ENCODE peak calls at places on chromosomes 2 and 18, in nine cellular contexts. One of them, this sample, is unnamed.

GRCh38 chr2:223601932-223602676 is at the start of gene SCG2:
- DNase-seq in fibroblast of mammary gland: peak
- DNase-seq in RWPE1: peak
- DNase-seq in epithelial cell of esophagus: peak
- DNase-seq in astrocyte of the spinal cord: peak
- DNase-seq in nephron progenitor cell: peak
- DNase-seq in K562: peak
- DNase-seq in AG09309: peak
- DNase-seq in mesothelial cell of epicardium: peak
- DNase-seq in this sample: peak

GRCh38 chr18:43919565-43919964 is 642.3 kb upstream of the SYT4 start:
- DNase-seq in fibroblast of mammary gland: no peak
- DNase-seq in RWPE1: no peak
- DNase-seq in epithelial cell of esophagus: no peak
- DNase-seq in astrocyte of the spinal cord: no peak
- DNase-seq in nephron progenitor cell: no peak
- DNase-seq in K562: no peak
- DNase-seq in AG09309: no peak
- DNase-seq in mesothelial cell of epicardium: no peak
- DNase-seq in this sample: no peak

GRCh38 chr2:173605994-173606393 is 251.3 kb downstream of the CDCA7 start:
- DNase-seq in fibroblast of mammary gland: no peak
- DNase-seq in RWPE1: no peak
- DNase-seq in epithelial cell of esophagus: no peak
- DNase-seq in astrocyte of the spinal cord: no peak
- DNase-seq in nephron progenitor cell: no peak
- DNase-seq in K562: no peak
- DNase-seq in AG09309: no peak
- DNase-seq in mesothelial cell of epicardium: no peak
- DNase-seq in this sample: no peak

GRCh38 chr2:2879776-2880175 is 497.8 kb downstream of the EIPR1 start:
- DNase-seq in fibroblast of mammary gland: no peak
- DNase-seq in RWPE1: no peak
- DNase-seq in epithelial cell of esophagus: no peak
- DNase-seq in astrocyte of the spinal cord: no peak
- DNase-seq in nephron progenitor cell: no peak
- DNase-seq in K562: no peak
- DNase-seq in AG09309: no peak
- DNase-seq in mesothelial cell of epicardium: no peak
- DNase-seq in this sample: no peak

GRCh38 chr2:201267278-201268030 is 7.1 kb downstream of the CASP8 start:
- DNase-seq in fibroblast of mammary gland: no peak
- DNase-seq in RWPE1: no peak
- DNase-seq in epithelial cell of esophagus: no peak
- DNase-seq in astrocyte of the spinal cord: no peak
- DNase-seq in nephron progenitor cell: no peak
- DNase-seq in K562: no peak
- DNase-seq in AG09309: no peak
- DNase-seq in mesothelial cell of epicardium: no peak
- DNase-seq in this sample: no peak

GRCh38 chr18:7946724-7947377 is 379.7 kb downstream of the PTPRM start:
- DNase-seq in fibroblast of mammary gland: peak
- DNase-seq in RWPE1: peak
- DNase-seq in epithelial cell of esophagus: peak
- DNase-seq in astrocyte of the spinal cord: peak
- DNase-seq in nephron progenitor cell: peak
- DNase-seq in K562: no peak
- DNase-seq in AG09309: peak
- DNase-seq in mesothelial cell of epicardium: no peak
- DNase-seq in this sample: peak

GRCh38 chr18:67513285-67513684 is 3.2 kb downstream of the DSEL start:
- DNase-seq in fibroblast of mammary gland: no peak
- DNase-seq in RWPE1: no peak
- DNase-seq in epithelial cell of esophagus: peak
- DNase-seq in astrocyte of the spinal cord: no peak
- DNase-seq in nephron progenitor cell: no peak
- DNase-seq in K562: no peak
- DNase-seq in AG09309: no peak
- DNase-seq in mesothelial cell of epicardium: no peak
- DNase-seq in this sample: no peak

GRCh38 chr2:112198780-112199179 is 56.1 kb downstream of the ZC3H8 start:
- DNase-seq in fibroblast of mammary gland: peak
- DNase-seq in RWPE1: no peak
- DNase-seq in epithelial cell of esophagus: peak
- DNase-seq in astrocyte of the spinal cord: no peak
- DNase-seq in nephron progenitor cell: no peak
- DNase-seq in K562: no peak
- DNase-seq in AG09309: peak
- DNase-seq in mesothelial cell of epicardium: no peak
- DNase-seq in this sample: no peak

GRCh38 chr2:17672583-17673317 is 80.9 kb downstream of the SMC6 start:
- DNase-seq in fibroblast of mammary gland: peak
- DNase-seq in RWPE1: peak
- DNase-seq in epithelial cell of esophagus: peak
- DNase-seq in astrocyte of the spinal cord: peak
- DNase-seq in nephron progenitor cell: no peak
- DNase-seq in K562: no peak
- DNase-seq in AG09309: peak
- DNase-seq in mesothelial cell of epicardium: no peak
- DNase-seq in this sample: no peak
- TF ChIP-seq CTCF in fibroblast of mammary gland: peak
- TF ChIP-seq CTCF in RWPE1: no peak
- TF ChIP-seq CTCF in epithelial cell of esophagus: no peak
- TF ChIP-seq CTCF in astrocyte of the spinal cord: no peak
- TF ChIP-seq CTCF in nephron progenitor cell: no peak
- TF ChIP-seq CTCF in K562: no peak
- TF ChIP-seq CTCF in AG09309: no peak
- TF ChIP-seq CTCF in mesothelial cell of epicardium: no peak
- TF ChIP-seq CTCF in this sample: peak

DNA sequence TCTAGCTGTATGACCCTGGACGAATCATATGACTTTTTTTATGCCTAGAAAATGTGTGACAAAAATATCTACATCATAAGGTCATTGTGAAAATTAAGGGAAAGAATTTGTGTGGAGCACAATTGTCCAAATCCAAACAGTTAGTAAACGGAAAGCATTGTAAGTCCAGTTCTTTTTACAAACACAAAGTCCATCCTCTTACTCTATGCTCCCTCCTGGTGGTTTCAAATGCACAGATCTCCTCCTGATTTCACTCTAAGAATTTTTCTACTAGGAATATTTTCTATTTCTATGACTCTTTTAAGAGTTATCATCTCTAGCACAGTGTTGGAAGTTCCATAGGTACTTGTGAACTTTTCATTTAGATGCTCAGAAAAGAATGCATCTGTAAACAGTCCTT is 125.2 kb upstream of the ARL5A start:
- DNase-seq in fibroblast of mammary gland: no peak
- DNase-seq in RWPE1: no peak
- DNase-seq in epithelial cell of esophagus: no peak
- DNase-seq in astrocyte of the spinal cord: no peak
- DNase-seq in nephron progenitor cell: no peak
- DNase-seq in K562: no peak
- DNase-seq in AG09309: no peak
- DNase-seq in mesothelial cell of epicardium: no peak
- DNase-seq in this sample: no peak
- TF ChIP-seq CTCF in fibroblast of mammary gland: no peak
- TF ChIP-seq CTCF in RWPE1: no peak
- TF ChIP-seq CTCF in epithelial cell of esophagus: peak
- TF ChIP-seq CTCF in astrocyte of the spinal cord: no peak
- TF ChIP-seq CTCF in nephron progenitor cell: no peak
- TF ChIP-seq CTCF in K562: no peak
- TF ChIP-seq CTCF in AG09309: no peak
- TF ChIP-seq CTCF in mesothelial cell of epicardium: no peak
- TF ChIP-seq CTCF in this sample: no peak

GRCh38 chr2:98927059-98927458 is 9.0 kb downstream of the CRACDL start:
- DNase-seq in fibroblast of mammary gland: peak
- DNase-seq in RWPE1: no peak
- DNase-seq in epithelial cell of esophagus: no peak
- DNase-seq in astrocyte of the spinal cord: no peak
- DNase-seq in nephron progenitor cell: no peak
- DNase-seq in K562: no peak
- DNase-seq in AG09309: no peak
- DNase-seq in mesothelial cell of epicardium: no peak
- DNase-seq in this sample: no peak

GRCh38 chr2:98924910-98925309 is 11.1 kb downstream of the CRACDL start:
- DNase-seq in fibroblast of mammary gland: no peak
- DNase-seq in RWPE1: no peak
- DNase-seq in epithelial cell of esophagus: no peak
- DNase-seq in astrocyte of the spinal cord: no peak
- DNase-seq in nephron progenitor cell: no peak
- DNase-seq in K562: no peak
- DNase-seq in AG09309: no peak
- DNase-seq in mesothelial cell of epicardium: no peak
- DNase-seq in this sample: no peak

GRCh38 chr2:98926601-98927000 is 9.4 kb downstream of the CRACDL start:
- DNase-seq in fibroblast of mammary gland: peak
- DNase-seq in RWPE1: peak
- DNase-seq in epithelial cell of esophagus: no peak
- DNase-seq in astrocyte of the spinal cord: peak
- DNase-seq in nephron progenitor cell: no peak
- DNase-seq in K562: no peak
- DNase-seq in AG09309: no peak
- DNase-seq in mesothelial cell of epicardium: no peak
- DNase-seq in this sample: no peak

GRCh38 chr2:98929920-98930319 is 6.1 kb downstream of the CRACDL start:
- DNase-seq in fibroblast of mammary gland: no peak
- DNase-seq in RWPE1: no peak
- DNase-seq in epithelial cell of esophagus: no peak
- DNase-seq in astrocyte of the spinal cord: no peak
- DNase-seq in nephron progenitor cell: no peak
- DNase-seq in K562: no peak
- DNase-seq in AG09309: no peak
- DNase-seq in mesothelial cell of epicardium: no peak
- DNase-seq in this sample: no peak

DNA sequence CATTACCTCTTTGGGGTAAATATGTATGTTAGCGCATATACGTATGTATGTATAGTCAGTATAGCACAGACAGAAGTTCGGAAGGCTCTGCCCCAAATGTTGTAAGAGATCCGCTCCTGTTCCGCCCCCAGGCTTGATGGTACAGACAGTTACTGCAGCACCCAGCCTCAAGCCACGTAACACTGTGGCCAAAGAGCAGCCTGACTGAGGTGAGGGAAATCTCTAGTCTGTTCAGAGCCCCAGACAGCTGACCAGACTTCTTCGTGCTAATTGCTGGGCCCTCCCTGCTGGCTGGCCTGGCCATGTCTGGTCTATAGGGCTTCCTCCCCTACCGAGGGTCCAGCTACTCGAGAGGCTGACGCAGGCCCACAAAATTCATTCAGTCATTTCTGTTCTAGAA is 7.8 kb downstream of the CRACDL start:
- DNase-seq in fibroblast of mammary gland: no peak
- DNase-seq in RWPE1: no peak
- DNase-seq in epithelial cell of esophagus: no peak
- DNase-seq in astrocyte of the spinal cord: no peak
- DNase-seq in nephron progenitor cell: no peak
- DNase-seq in K562: no peak
- DNase-seq in AG09309: no peak
- DNase-seq in mesothelial cell of epicardium: no peak
- DNase-seq in this sample: no peak
- TF ChIP-seq CTCF in fibroblast of mammary gland: no peak
- TF ChIP-seq CTCF in RWPE1: no peak
- TF ChIP-seq CTCF in epithelial cell of esophagus: no peak
- TF ChIP-seq CTCF in astrocyte of the spinal cord: no peak
- TF ChIP-seq CTCF in nephron progenitor cell: no peak
- TF ChIP-seq CTCF in K562: no peak
- TF ChIP-seq CTCF in AG09309: no peak
- TF ChIP-seq CTCF in mesothelial cell of epicardium: no peak
- TF ChIP-seq CTCF in this sample: no peak

GRCh38 chr2:228688007-228688645 is 506.6 kb upstream of the SPHKAP start:
- DNase-seq in fibroblast of mammary gland: peak
- DNase-seq in RWPE1: no peak
- DNase-seq in epithelial cell of esophagus: peak
- DNase-seq in astrocyte of the spinal cord: peak
- DNase-seq in nephron progenitor cell: no peak
- DNase-seq in K562: no peak
- DNase-seq in AG09309: no peak
- DNase-seq in mesothelial cell of epicardium: no peak
- DNase-seq in this sample: no peak
- TF ChIP-seq CTCF in fibroblast of mammary gland: no peak
- TF ChIP-seq CTCF in RWPE1: no peak
- TF ChIP-seq CTCF in epithelial cell of esophagus: no peak
- TF ChIP-seq CTCF in astrocyte of the spinal cord: no peak
- TF ChIP-seq CTCF in nephron progenitor cell: no peak
- TF ChIP-seq CTCF in K562: no peak
- TF ChIP-seq CTCF in AG09309: no peak
- TF ChIP-seq CTCF in mesothelial cell of epicardium: no peak
- TF ChIP-seq CTCF in this sample: no peak

GRCh38 chr18:32553640-32554039 is 83.0 kb upstream of the GAREM1 start:
- DNase-seq in fibroblast of mammary gland: no peak
- DNase-seq in RWPE1: no peak
- DNase-seq in epithelial cell of esophagus: no peak
- DNase-seq in astrocyte of the spinal cord: no peak
- DNase-seq in nephron progenitor cell: no peak
- DNase-seq in K562: no peak
- DNase-seq in AG09309: no peak
- DNase-seq in mesothelial cell of epicardium: no peak
- DNase-seq in this sample: no peak

GRCh38 chr18:32553174-32553573 is 82.5 kb upstream of the GAREM1 start:
- DNase-seq in fibroblast of mammary gland: no peak
- DNase-seq in RWPE1: no peak
- DNase-seq in epithelial cell of esophagus: no peak
- DNase-seq in astrocyte of the spinal cord: no peak
- DNase-seq in nephron progenitor cell: no peak
- DNase-seq in K562: no peak
- DNase-seq in AG09309: no peak
- DNase-seq in mesothelial cell of epicardium: no peak
- DNase-seq in this sample: no peak

GRCh38 chr18:32550958-32551357 is 80.3 kb upstream of the GAREM1 start:
- DNase-seq in fibroblast of mammary gland: no peak
- DNase-seq in RWPE1: no peak
- DNase-seq in epithelial cell of esophagus: peak
- DNase-seq in astrocyte of the spinal cord: no peak
- DNase-seq in nephron progenitor cell: peak
- DNase-seq in K562: peak
- DNase-seq in AG09309: no peak
- DNase-seq in mesothelial cell of epicardium: no peak
- DNase-seq in this sample: peak

GRCh38 chr18:32549248-32549842 is 78.7 kb upstream of the GAREM1 start:
- DNase-seq in fibroblast of mammary gland: peak
- DNase-seq in RWPE1: peak
- DNase-seq in epithelial cell of esophagus: peak
- DNase-seq in astrocyte of the spinal cord: peak
- DNase-seq in nephron progenitor cell: peak
- DNase-seq in K562: peak
- DNase-seq in AG09309: no peak
- DNase-seq in mesothelial cell of epicardium: no peak
- DNase-seq in this sample: peak

DNA sequence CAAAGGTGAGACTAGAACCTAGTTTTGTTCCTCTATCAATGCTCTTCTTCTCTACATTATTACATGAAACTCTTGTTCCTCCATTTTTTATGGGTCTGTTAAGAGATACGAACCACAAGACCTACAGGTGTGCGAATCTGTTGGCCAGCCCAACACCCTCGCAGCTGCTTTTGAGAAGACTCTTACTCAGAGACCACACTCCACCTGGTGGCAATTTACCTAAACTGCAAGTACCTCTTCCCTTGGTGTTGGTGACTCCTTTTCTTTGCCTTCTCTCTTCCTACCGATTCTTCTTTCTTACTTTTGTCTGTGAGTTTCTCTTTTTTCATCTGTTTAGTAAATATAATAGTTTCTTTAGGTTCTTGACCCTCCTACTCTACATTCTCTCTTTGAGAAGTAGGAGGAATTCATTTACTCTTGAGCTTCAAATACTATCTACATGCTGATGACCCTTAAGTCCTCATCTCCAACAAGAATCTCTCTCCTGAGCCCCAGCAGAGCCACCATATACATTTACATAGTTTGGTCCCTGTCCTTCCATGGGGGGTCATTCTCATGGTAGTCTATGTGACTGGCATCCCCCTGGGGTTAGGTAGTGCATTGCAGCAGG is 81.8 kb upstream of the GAREM1 start:
- DNase-seq in fibroblast of mammary gland: peak
- DNase-seq in RWPE1: peak
- DNase-seq in epithelial cell of esophagus: peak
- DNase-seq in astrocyte of the spinal cord: peak
- DNase-seq in nephron progenitor cell: peak
- DNase-seq in K562: peak
- DNase-seq in AG09309: peak
- DNase-seq in mesothelial cell of epicardium: no peak
- DNase-seq in this sample: peak
- TF ChIP-seq CTCF in fibroblast of mammary gland: peak
- TF ChIP-seq CTCF in RWPE1: peak
- TF ChIP-seq CTCF in epithelial cell of esophagus: peak
- TF ChIP-seq CTCF in astrocyte of the spinal cord: peak
- TF ChIP-seq CTCF in nephron progenitor cell: peak
- TF ChIP-seq CTCF in K562: peak
- TF ChIP-seq CTCF in AG09309: peak
- TF ChIP-seq CTCF in mesothelial cell of epicardium: peak
- TF ChIP-seq CTCF in this sample: peak

This sample was measured in glutamatergic neuron.